ENCODE peak calls at places on chromosomes 5 and 9, in six cellular contexts. X, K, T, A, V and L are unnamed samples.

GRCh38 chr5:133675376-133676154 is 63.2 kb upstream of the FSTL4 start:
- DNase-seq in X (no peak), K (no peak), T (no peak), A (peak), V (no peak), L (no peak)

GRCh38 chr5:111447822-111448221 is 64.5 kb downstream of the STARD4 start:
- DNase-seq in X (no peak), K (no peak), T (no peak), A (peak), V (no peak), L (no peak)

GRCh38 chr9:70962761-70963445 is 158.5 kb downstream of the TRPM3 start:
- DNase-seq in X (no peak), K (no peak), T (no peak), A (no peak), V (no peak), L (peak)

GRCh38 chr5:31186672-31187267 is 6.7 kb upstream of the CDH6 start:
- DNase-seq in X (peak), K (no peak), T (no peak), A (peak), V (no peak), L (peak)

GRCh38 chr9:92719028-92719647 is 45.5 kb downstream of the BICD2 start:
- DNase-seq in X (no peak), K (no peak), T (no peak), A (no peak), V (no peak), L (no peak)

GRCh38 chr5:173456751-173457171 is 128.5 kb upstream of the STC2 start:
- DNase-seq in X (peak), K (no peak), T (no peak), A (no peak), V (no peak), L (peak)

GRCh38 chr5:6637022-6637421 is 3.8 kb downstream of the SRD5A1 start:
- DNase-seq in X (no peak), K (no peak), T (no peak), A (no peak), V (no peak), L (no peak)

GRCh38 chr5:101102506-101102905 is 199.4 kb upstream of the ST8SIA4 start:
- DNase-seq in X (no peak), K (no peak), T (no peak), A (peak), V (no peak), L (no peak)

GRCh38 chr5:1432296-1432695 is 12.9 kb downstream of the SLC6A3 start:
- DNase-seq in X (no peak), K (no peak), T (no peak), A (no peak), V (no peak), L (no peak)

GRCh38 chr5:55176176-55176818 is 3.3 kb upstream of the CDC20B start:
- DNase-seq in X (no peak), K (no peak), T (peak), A (peak), V (no peak), L (peak)

GRCh38 chr9:93501406-93501805 is 48.0 kb upstream of the FAM120AOS start:
- DNase-seq in X (no peak), K (no peak), T (no peak), A (no peak), V (no peak), L (peak)

GRCh38 chr5:160030631-160031377 is 21.9 kb downstream of the TTC1 start:
- DNase-seq in X (peak), K (no peak), T (no peak), A (no peak), V (no peak), L (peak)

GRCh38 chr5:80035839-80036238 is 691 bp downstream of the THBS4 start:
- DNase-seq in X (no peak), K (no peak), T (no peak), A (peak), V (no peak), L (no peak)

GRCh38 chr5:156759156-156759555 is 90.9 kb upstream of the PPP1R2B start:
- DNase-seq in X (no peak), K (no peak), T (no peak), A (no peak), V (no peak), L (no peak)

GRCh38 chr9:81737871-81738507 is 48.6 kb upstream of the TLE1 start:
- DNase-seq in X (peak), K (no peak), T (no peak), A (no peak), V (peak), L (peak)

DNA sequence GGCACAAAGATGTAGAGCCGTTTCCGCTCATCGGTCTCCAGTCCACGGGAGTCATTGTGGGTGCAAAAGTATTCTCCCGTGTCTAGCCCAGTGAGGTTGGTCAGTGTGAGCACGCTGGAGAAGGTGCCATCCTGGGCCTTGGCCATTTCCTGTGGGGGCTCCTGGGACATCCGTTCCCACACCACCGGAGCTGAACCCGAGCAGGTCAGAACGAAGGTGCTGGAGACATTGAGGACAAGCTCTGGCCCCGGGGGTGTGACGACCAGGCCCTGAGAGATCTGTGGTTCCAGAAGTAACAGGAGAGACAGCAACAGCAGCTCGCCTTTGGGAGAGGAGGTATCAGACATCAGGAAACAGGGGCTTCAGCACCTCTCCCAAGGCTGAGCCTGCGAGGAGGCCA is 20.1 kb downstream of the PDGFRB start:
- DNase-seq in X (no peak), K (no peak), T (no peak), A (no peak), V (no peak), L (no peak)
- TF ChIP-seq CTCF in X (no peak), K (no peak), T (no peak), A (no peak), V (no peak), L (no peak)

GRCh38 chr9:86286278-86286677 is 3.9 kb upstream of the ISCA1 start:
- DNase-seq in X (no peak), K (no peak), T (no peak), A (peak), V (no peak), L (no peak)

GRCh38 chr9:86287013-86287412 is 4.7 kb upstream of the ISCA1 start:
- DNase-seq in X (peak), K (no peak), T (no peak), A (peak), V (no peak), L (peak)

GRCh38 chr9:86282979-86283535 is 719 bp upstream of the ISCA1 start:
- DNase-seq in X (peak), K (no peak), T (no peak), A (no peak), V (peak), L (peak)

GRCh38 chr9:86285247-86285646 is 2.9 kb upstream of the ISCA1 start:
- DNase-seq in X (no peak), K (no peak), T (no peak), A (no peak), V (no peak), L (no peak)

GRCh38 chr9:86288501-86288900 is 6.2 kb upstream of the ISCA1 start:
- DNase-seq in X (no peak), K (no peak), T (no peak), A (no peak), V (no peak), L (no peak)
- H3K4me3 ChIP-seq in X (no peak), K (no peak), T (no peak), A (no peak), V (no peak), L (no peak)

DNA sequence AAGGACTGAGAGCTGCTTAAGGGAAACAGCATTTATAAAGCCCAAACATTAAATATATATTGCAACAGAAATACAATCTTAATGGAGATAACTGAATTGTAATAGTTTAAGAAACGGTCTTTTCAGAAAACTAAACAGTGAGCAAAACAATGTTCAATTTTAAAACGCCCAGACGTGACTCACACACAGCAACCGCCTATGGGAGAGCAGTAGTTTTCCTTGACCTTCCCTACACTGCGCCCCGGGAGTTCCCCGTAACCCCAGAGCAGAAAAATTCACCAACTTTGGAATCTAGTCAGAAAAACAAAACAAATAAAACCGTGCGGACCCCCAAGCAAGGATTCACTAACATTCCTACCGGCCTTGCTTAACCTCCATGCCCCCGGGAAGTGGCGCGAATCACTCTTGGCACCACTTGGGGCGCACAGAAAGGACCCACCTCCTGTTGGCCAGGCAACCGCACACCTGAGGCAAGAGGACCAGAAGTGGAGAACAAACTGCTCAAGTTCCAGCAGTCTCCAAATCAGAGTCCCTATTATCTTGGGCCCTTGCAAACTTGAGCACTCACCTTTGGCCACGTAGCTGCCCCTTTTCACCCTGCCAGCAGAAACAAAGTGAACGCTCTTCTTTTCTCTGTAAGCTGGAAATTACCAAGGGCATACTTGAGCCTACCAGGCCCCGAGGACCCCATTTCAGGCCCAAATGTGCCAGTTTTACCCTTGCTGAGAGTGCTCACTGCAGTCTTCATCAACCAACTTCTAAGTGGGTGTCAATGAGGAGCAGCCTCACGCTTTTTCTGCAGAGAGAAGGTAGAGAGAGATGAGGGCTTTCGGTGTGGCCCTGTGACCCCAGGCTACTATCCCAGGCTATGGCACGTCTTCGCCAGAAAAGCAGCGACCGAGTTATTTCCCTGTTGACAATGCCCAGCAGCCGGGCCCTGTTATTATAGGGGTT is 189.7 kb downstream of the MEF2C start:
- DNase-seq in X (no peak), K (no peak), T (no peak), A (peak), V (no peak), L (no peak)
- TF ChIP-seq CTCF in X (no peak), K (no peak), T (no peak), A (peak), V (no peak), L (no peak)

GRCh38 chr5:32714836-32715235 is 3.7 kb downstream of the NPR3 start:
- DNase-seq in X (no peak), K (no peak), T (no peak), A (no peak), V (no peak), L (no peak)
- H3K4me3 ChIP-seq in X (no peak), K (no peak), T (no peak), A (no peak), V (no peak), L (no peak)

DNA sequence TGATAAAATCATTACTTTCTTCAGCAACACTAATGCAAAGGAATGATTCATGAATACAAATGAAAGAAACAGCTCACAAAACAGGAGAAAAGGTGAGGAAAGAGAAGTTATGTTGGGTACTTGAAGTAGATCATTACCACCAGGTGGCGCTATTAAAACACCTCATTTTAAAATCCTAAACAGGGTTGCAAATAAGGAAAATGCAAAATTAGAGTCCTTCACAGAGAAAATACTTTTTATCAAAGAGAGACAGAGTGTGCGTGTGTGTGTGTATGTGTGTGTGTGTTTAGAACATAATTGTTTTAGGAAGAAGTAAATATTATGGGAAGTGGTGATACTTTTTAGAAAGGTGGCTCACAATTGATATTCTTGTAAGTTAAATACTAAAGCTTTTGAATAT is 49.5 kb upstream of the CD180 start:
- DNase-seq in X (peak), K (peak), T (no peak), A (peak), V (no peak), L (peak)
- TF ChIP-seq CTCF in X (peak), K (peak), T (peak), A (peak), V (peak), L (peak)

GRCh38 chr5:150641006-150641570 is 628 bp downstream of the SYNPO start:
- DNase-seq in X (peak), K (peak), T (no peak), A (no peak), V (no peak), L (peak)

GRCh38 chr5:150641826-150642566 is 1.5 kb downstream of the SYNPO start:
- DNase-seq in X (peak), K (no peak), T (no peak), A (no peak), V (no peak), L (no peak)

GRCh38 chr5:150639317-150639738 is 1.1 kb upstream of the SYNPO start:
- DNase-seq in X (no peak), K (no peak), T (no peak), A (no peak), V (no peak), L (no peak)

GRCh38 chr5:150639751-150640150 is 709 bp upstream of the SYNPO start:
- DNase-seq in X (peak), K (no peak), T (no peak), A (no peak), V (no peak), L (no peak)

GRCh38 chr5:150640311-150641005 is at the start of gene SYNPO:
- DNase-seq in X (peak), K (peak), T (no peak), A (no peak), V (peak), L (peak)
- H3K4me3 ChIP-seq in X (peak), K (peak), T (no peak), A (no peak), V (peak), L (peak)

DNA sequence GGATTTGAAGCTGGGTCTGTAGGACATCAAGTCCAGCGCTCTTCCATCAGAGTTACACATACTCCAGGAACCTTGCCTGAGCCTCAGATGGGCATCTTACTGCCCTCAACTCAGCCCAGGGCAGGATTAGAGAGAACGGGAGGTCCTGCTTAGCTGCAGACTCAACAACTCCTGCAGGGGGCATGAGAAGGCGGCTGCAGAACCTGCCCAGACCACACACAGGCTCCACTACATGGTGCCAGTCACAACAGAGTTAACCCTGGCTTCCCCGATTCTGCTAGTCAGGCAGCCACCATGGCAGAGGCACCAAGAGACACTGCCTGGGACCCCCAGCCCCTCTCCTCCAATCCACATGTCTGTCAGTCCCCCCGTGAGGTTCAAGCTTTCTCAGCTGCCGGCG is 23.9 kb upstream of the CPLX2 start:
- DNase-seq in X (no peak), K (no peak), T (no peak), A (peak), V (no peak), L (no peak)
- TF ChIP-seq CTCF in X (peak), K (no peak), T (no peak), A (peak), V (peak), L (peak)